ENCODE peak calls at places on chromosomes 11 and 22, in six cellular contexts. P is RKO; M is cardiac muscle cell; X is upper lobe of right lung; Y is iPS-NIHi11; G is stimulated activated CD8-positive, alpha-beta memory T cell treated with anti-CD3 and anti-CD28 coated beads, Interleukin-4, amount 100 ng/mL, for 1 hour. Q is an unnamed sample.

GRCh38 chr11:45815747-45816146 is 10.8 kb downstream of the SLC35C1 start:
- DNase-seq in P (peak), M (peak), X (no peak), Y (peak), G (no peak), Q (no peak)

GRCh38 chr11:11178671-11179070 is 174.4 kb downstream of the CSNK2A3 start:
- DNase-seq in P (no peak), M (no peak), X (no peak), Y (no peak), G (no peak), Q (no peak)

GRCh38 chr11:107538821-107539220 is 26.7 kb downstream of the ALKBH8 start:
- DNase-seq in P (no peak), M (no peak), X (no peak), Y (no peak), G (no peak), Q (no peak)

GRCh38 chr11:73461335-73461840 is 85.2 kb downstream of the RELT start:
- DNase-seq in P (no peak), M (no peak), X (no peak), Y (no peak), G (no peak), Q (no peak)

GRCh38 chr22:37996079-37996478 is 11.7 kb upstream of the SOX10 start:
- DNase-seq in P (no peak), M (no peak), X (no peak), Y (no peak), G (no peak), Q (no peak)

GRCh38 chr22:26589367-26589844 is 526 bp downstream of the TPST2 start:
- DNase-seq in P (peak), M (peak), X (peak), Y (no peak), G (no peak), Q (no peak)

GRCh38 chr11:24407733-24408132 is 89.1 kb upstream of the LUZP2 start:
- DNase-seq in P (no peak), M (no peak), X (no peak), Y (no peak), G (no peak), Q (no peak)

GRCh38 chr11:122189259-122189658 is 73.2 kb upstream of the BLID start:
- DNase-seq in P (peak), M (peak), X (no peak), Y (no peak), G (no peak), Q (no peak)

GRCh38 chr22:42376721-42377177 is 55.5 kb downstream of the NFAM1 start:
- DNase-seq in P (no peak), M (peak), X (peak), Y (peak), G (no peak), Q (no peak)

GRCh38 chr11:77046060-77046501 is 11.9 kb downstream of the B3GNT6 start:
- DNase-seq in P (no peak), M (peak), X (peak), Y (peak), G (peak), Q (no peak)

GRCh38 chr11:29184939-29185890 is 831.6 kb downstream of the KCNA4 start:
- DNase-seq in P (peak), M (peak), X (no peak), Y (no peak), G (no peak), Q (no peak)

GRCh38 chr11:9665749-9666148 is 1.9 kb downstream of the SWAP70 start:
- DNase-seq in P (no peak), M (no peak), X (no peak), Y (no peak), G (no peak), Q (no peak)

GRCh38 chr11:118353084-118353710 is 6.2 kb upstream of the UBE4A start:
- DNase-seq in P (peak), M (peak), X (no peak), Y (no peak), G (no peak), Q (no peak)

GRCh38 chr22:49208768-49209252 is 618.9 kb downstream of the BRD1 start:
- DNase-seq in P (no peak), M (no peak), X (peak), Y (peak), G (no peak), Q (no peak)

GRCh38 chr11:100671471-100671870 is 15.6 kb upstream of the ARHGAP42 start:
- DNase-seq in P (no peak), M (no peak), X (no peak), Y (no peak), G (no peak), Q (no peak)

GRCh38 chr11:33211588-33211987 is 45.6 kb upstream of the HIPK3 start:
- DNase-seq in P (no peak), M (peak), X (no peak), Y (no peak), G (no peak), Q (no peak)

GRCh38 chr11:2325719-2326118 is 23.9 kb downstream of the TSPAN32 start:
- DNase-seq in P (peak), M (peak), X (peak), Y (no peak), G (no peak), Q (no peak)

GRCh38 chr22:22424210-22424800 is 84.2 kb downstream of the ZNF280B start:
- DNase-seq in P (no peak), M (peak), X (no peak), Y (no peak), G (no peak), Q (no peak)

GRCh38 chr11:20056109-20057054 is 103.9 kb downstream of the DBX1 start:
- DNase-seq in P (no peak), M (no peak), X (no peak), Y (no peak), G (no peak), Q (peak)

GRCh38 chr22:26553056-26553752 is 36.7 kb downstream of the TPST2 start:
- DNase-seq in P (peak), M (peak), X (no peak), Y (no peak), G (no peak), Q (no peak)

GRCh38 chr22:42412744-42413220 is 19.4 kb downstream of the NFAM1 start:
- DNase-seq in P (no peak), M (no peak), X (no peak), Y (no peak), G (no peak), Q (no peak)